ENCODE peak calls at places on chromosomes 13 and 19, in four cellular contexts. D is cardiac muscle cell; H is ovary; Y is CD8-positive, alpha-beta T cell. N is an unnamed sample.

GRCh38 chr13:34217343-34218094 is 399.6 kb downstream of the RFC3 start:
- DNase-seq in D (no peak), H (no peak), Y (no peak), N (no peak)

GRCh38 chr13:102597029-102598015 is 536 bp downstream of the TPP2 start:
- DNase-seq in D (peak), H (peak), Y (no peak), N (peak)

GRCh38 chr19:850221-850978 is 1.7 kb upstream of the ELANE start:
- DNase-seq in D (peak), H (peak), Y (no peak), N (no peak)

GRCh38 chr13:22082437-22083100 is 411.7 kb downstream of the FGF9 start:
- DNase-seq in D (no peak), H (no peak), Y (no peak), N (no peak)

GRCh38 chr13:113058129-113058987 is 47.2 kb upstream of the F7 start:
- DNase-seq in D (no peak), H (no peak), Y (no peak), N (no peak)

GRCh38 chr19:16584825-16585801 is 12.9 kb upstream of the SLC35E1 start:
- DNase-seq in D (no peak), H (no peak), Y (no peak), N (no peak)

GRCh38 chr13:26759907-26760834 is at the start of gene GPR12:
- DNase-seq in D (peak), H (no peak), Y (no peak), N (peak)

GRCh38 chr13:85590231-85590931 is 208.8 kb downstream of the SLITRK6 start:
- DNase-seq in D (no peak), H (no peak), Y (no peak), N (no peak)

GRCh38 chr13:72139192-72139591 is 272.2 kb upstream of the DACH1 start:
- DNase-seq in D (no peak), H (no peak), Y (no peak), N (no peak)

GRCh38 chr13:72144625-72145024 is 277.6 kb upstream of the DACH1 start:
- DNase-seq in D (no peak), H (no peak), Y (no peak), N (no peak)

GRCh38 chr13:72145383-72145782 is 278.4 kb upstream of the DACH1 start:
- DNase-seq in D (no peak), H (no peak), Y (no peak), N (no peak)

GRCh38 chr13:72137782-72138181 is 270.8 kb upstream of the DACH1 start:
- DNase-seq in D (no peak), H (no peak), Y (no peak), N (no peak)

DNA sequence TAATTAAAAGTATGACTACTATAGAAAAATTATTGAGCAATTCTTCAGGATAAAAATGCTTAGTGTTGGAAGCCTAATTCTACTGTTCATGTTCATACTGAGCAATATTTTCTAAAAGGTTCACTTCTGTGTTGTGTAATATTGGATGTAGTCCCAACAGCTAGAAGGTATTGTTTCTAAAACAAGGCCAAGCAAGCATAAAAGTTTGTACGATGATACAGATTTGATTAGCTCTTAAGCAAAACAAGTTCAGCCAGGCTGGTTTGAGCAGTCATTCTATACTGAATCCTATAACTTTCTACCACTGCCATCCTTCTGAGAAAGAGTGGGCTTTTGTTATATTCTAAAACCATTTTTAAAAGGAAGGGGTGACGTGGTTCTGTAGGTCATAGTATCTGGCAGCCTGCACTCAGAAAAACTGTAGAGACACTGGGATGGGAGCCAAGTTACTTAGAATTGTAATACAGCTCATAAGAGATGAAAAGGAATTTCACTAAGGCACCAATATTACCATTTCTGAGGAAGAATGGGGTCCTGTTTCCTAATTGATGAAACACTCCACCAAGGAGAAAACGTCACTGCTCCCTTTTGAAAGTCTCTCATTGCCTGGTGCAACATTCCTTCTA is 275.0 kb upstream of the DACH1 start:
- DNase-seq in D (no peak), H (no peak), Y (no peak), N (no peak)
- TF ChIP-seq CTCF in D (no peak), H (no peak), Y (no peak), N (no peak)

GRCh38 chr19:5026706-5027273 is 57.9 kb downstream of the KDM4B start:
- DNase-seq in D (no peak), H (no peak), Y (no peak), N (no peak)
- TF ChIP-seq CTCF in D (no peak), H (no peak), Y (no peak), N (no peak)

GRCh38 chr19:12137541-12137940 is 2.6 kb downstream of the ZNF20 start:
- DNase-seq in D (no peak), H (no peak), Y (no peak), N (no peak)
- TF ChIP-seq CTCF in D (no peak), H (no peak), Y (peak), N (no peak)

GRCh38 chr19:18278521-18279265 is 2.7 kb downstream of the JUND start:
- DNase-seq in D (no peak), H (no peak), Y (peak), N (no peak)
- TF ChIP-seq CTCF in D (peak), H (peak), Y (peak), N (peak)